ENCODE peak calls at places on chromosomes 6 and 20, in four cellular contexts. One of them, this sample, is unnamed.

GRCh38 chr6:143427109-143427817 is 23.2 kb downstream of the ADAT2 start:
- DNase-seq in spleen: peak
- DNase-seq in stomach: peak
- DNase-seq in H1: peak
- DNase-seq in this sample: peak

GRCh38 chr6:80468398-80468797 is 361.9 kb downstream of the BCKDHB start:
- DNase-seq in stomach: no peak
- DNase-seq in H1: no peak
- DNase-seq in spleen: no peak
- DNase-seq in this sample: no peak

GRCh38 chr6:166977626-166978550 is 21.3 kb upstream of the CEP43 start:
- DNase-seq in spleen: no peak
- DNase-seq in H1: no peak
- DNase-seq in stomach: no peak
- DNase-seq in this sample: no peak

GRCh38 chr6:168574699-168575195 is 133.8 kb downstream of the SMOC2 start:
- DNase-seq in stomach: no peak
- DNase-seq in H1: peak
- DNase-seq in spleen: no peak
- DNase-seq in this sample: no peak

GRCh38 chr6:47245745-47246371 is 63.8 kb downstream of the TNFRSF21 start:
- DNase-seq in stomach: no peak
- DNase-seq in spleen: no peak
- DNase-seq in H1: no peak
- DNase-seq in this sample: no peak

GRCh38 chr20:36116813-36117441 is 37.6 kb upstream of the EPB41L1 start:
- DNase-seq in H1: no peak
- DNase-seq in spleen: no peak
- DNase-seq in stomach: no peak
- DNase-seq in this sample: no peak

GRCh38 chr6:12813321-12813720 is 96.8 kb downstream of the PHACTR1 start:
- DNase-seq in H1: no peak
- DNase-seq in spleen: no peak
- DNase-seq in stomach: no peak
- DNase-seq in this sample: no peak

GRCh38 chr20:53978497-53978896 is 91.9 kb downstream of the BCAS1 start:
- DNase-seq in stomach: no peak
- DNase-seq in H1: no peak
- DNase-seq in spleen: no peak
- DNase-seq in this sample: no peak

GRCh38 chr6:41593451-41594238 is 44.6 kb upstream of the MDFI start:
- DNase-seq in stomach: no peak
- DNase-seq in H1: no peak
- DNase-seq in spleen: no peak
- DNase-seq in this sample: no peak

GRCh38 chr20:36159833-36160232 is 5.3 kb downstream of the EPB41L1 start:
- DNase-seq in stomach: no peak
- DNase-seq in spleen: no peak
- DNase-seq in H1: no peak
- DNase-seq in this sample: no peak

GRCh38 chr6:165729307-165729936 is 66.4 kb upstream of the PDE10A start:
- DNase-seq in spleen: no peak
- DNase-seq in H1: peak
- DNase-seq in stomach: peak
- DNase-seq in this sample: peak

GRCh38 chr20:57619053-57619831 is 984 bp downstream of the ZBP1 start:
- DNase-seq in stomach: peak
- DNase-seq in H1: peak
- DNase-seq in spleen: peak
- DNase-seq in this sample: no peak

GRCh38 chr6:116827561-116828240 is 1.2 kb downstream of the GPRC6A start:
- DNase-seq in stomach: no peak
- DNase-seq in H1: no peak
- DNase-seq in spleen: no peak
- DNase-seq in this sample: no peak

GRCh38 chr20:21981179-21981578 is 275.7 kb downstream of the PAX1 start:
- DNase-seq in spleen: no peak
- DNase-seq in H1: no peak
- DNase-seq in stomach: no peak
- DNase-seq in this sample: no peak

GRCh38 chr6:170032197-170032596 is 258.7 kb downstream of the DLL1 start:
- DNase-seq in stomach: peak
- DNase-seq in H1: no peak
- DNase-seq in spleen: peak
- DNase-seq in this sample: no peak

GRCh38 chr6:103405321-103405720 is 1454.4 kb downstream of the HACE1 start:
- DNase-seq in stomach: no peak
- DNase-seq in H1: no peak
- DNase-seq in spleen: no peak
- DNase-seq in this sample: no peak

GRCh38 chr6:156849806-156850205 is 72.6 kb downstream of the ARID1B start:
- DNase-seq in H1: no peak
- DNase-seq in spleen: no peak
- DNase-seq in stomach: no peak
- DNase-seq in this sample: no peak

GRCh38 chr6:83378621-83379388 is 52.0 kb downstream of the ME1 start:
- DNase-seq in stomach: no peak
- DNase-seq in spleen: no peak
- DNase-seq in H1: no peak
- DNase-seq in this sample: no peak

GRCh38 chr6:98124176-98124575 is 710.2 kb upstream of the POU3F2 start:
- DNase-seq in H1: no peak
- DNase-seq in stomach: no peak
- DNase-seq in spleen: no peak
- DNase-seq in this sample: no peak

GRCh38 chr6:158327216-158327615 is 15.0 kb downstream of the TULP4 start:
- DNase-seq in H1: no peak
- DNase-seq in spleen: no peak
- DNase-seq in stomach: no peak
- DNase-seq in this sample: no peak

GRCh38 chr20:25247100-25247665 is 702 bp upstream of the PYGB start:
- DNase-seq in spleen: no peak
- DNase-seq in stomach: peak
- DNase-seq in H1: peak
- DNase-seq in this sample: no peak

GRCh38 chr6:117919775-117920492 is 12.9 kb downstream of the SLC35F1 start:
- DNase-seq in H1: peak
- DNase-seq in spleen: peak
- DNase-seq in stomach: peak
- DNase-seq in this sample: no peak

GRCh38 chr20:7723284-7723683 is 217.0 kb downstream of the HAO1 start:
- DNase-seq in stomach: no peak
- DNase-seq in spleen: no peak
- DNase-seq in H1: no peak
- DNase-seq in this sample: no peak

GRCh38 chr6:15280023-15280422 is 34.2 kb downstream of the JARID2 start:
- DNase-seq in stomach: no peak
- DNase-seq in H1: no peak
- DNase-seq in spleen: no peak
- DNase-seq in this sample: no peak

GRCh38 chr6:158068893-158069799 is 87.5 kb downstream of the SYNJ2 start:
- DNase-seq in spleen: no peak
- DNase-seq in stomach: peak
- DNase-seq in H1: no peak
- DNase-seq in this sample: no peak

GRCh38 chr6:56521454-56521853 is 121.2 kb downstream of the DST start:
- DNase-seq in spleen: no peak
- DNase-seq in H1: no peak
- DNase-seq in stomach: no peak
- DNase-seq in this sample: no peak

GRCh38 chr6:157037165-157037564 is 260.0 kb downstream of the ARID1B start:
- DNase-seq in stomach: no peak
- DNase-seq in spleen: no peak
- DNase-seq in H1: no peak
- DNase-seq in this sample: no peak

GRCh38 chr20:36808317-36809257 is 35.0 kb upstream of the DSN1 start:
- DNase-seq in H1: peak
- DNase-seq in stomach: peak
- DNase-seq in spleen: peak
- DNase-seq in this sample: no peak

GRCh38 chr6:167686204-167686893 is 140.4 kb upstream of the AFDN start:
- DNase-seq in H1: no peak
- DNase-seq in spleen: no peak
- DNase-seq in stomach: no peak
- DNase-seq in this sample: no peak

GRCh38 chr20:49775229-49775693 is 37.4 kb upstream of the SLC9A8 start:
- DNase-seq in spleen: no peak
- DNase-seq in H1: peak
- DNase-seq in stomach: peak
- DNase-seq in this sample: peak
- TF ChIP-seq POLR2AphosphoS5 in spleen: no peak
- TF ChIP-seq POLR2AphosphoS5 in H1: no peak
- TF ChIP-seq POLR2AphosphoS5 in stomach: no peak
- TF ChIP-seq POLR2AphosphoS5 in this sample: no peak

GRCh38 chr6:25892877-25893276 is 18.8 kb upstream of the SLC17A3 start:
- DNase-seq in H1: no peak
- DNase-seq in spleen: no peak
- DNase-seq in stomach: no peak
- DNase-seq in this sample: no peak

GRCh38 chr6:25895773-25896172 is 21.7 kb upstream of the SLC17A3 start:
- DNase-seq in stomach: no peak
- DNase-seq in spleen: no peak
- DNase-seq in H1: no peak
- DNase-seq in this sample: no peak

GRCh38 chr6:25886066-25886465 is 12.0 kb upstream of the SLC17A3 start:
- DNase-seq in H1: no peak
- DNase-seq in spleen: no peak
- DNase-seq in stomach: no peak
- DNase-seq in this sample: no peak

GRCh38 chr6:25893778-25894177 is 19.7 kb upstream of the SLC17A3 start:
- DNase-seq in spleen: no peak
- DNase-seq in H1: no peak
- DNase-seq in stomach: no peak
- DNase-seq in this sample: no peak

DNA sequence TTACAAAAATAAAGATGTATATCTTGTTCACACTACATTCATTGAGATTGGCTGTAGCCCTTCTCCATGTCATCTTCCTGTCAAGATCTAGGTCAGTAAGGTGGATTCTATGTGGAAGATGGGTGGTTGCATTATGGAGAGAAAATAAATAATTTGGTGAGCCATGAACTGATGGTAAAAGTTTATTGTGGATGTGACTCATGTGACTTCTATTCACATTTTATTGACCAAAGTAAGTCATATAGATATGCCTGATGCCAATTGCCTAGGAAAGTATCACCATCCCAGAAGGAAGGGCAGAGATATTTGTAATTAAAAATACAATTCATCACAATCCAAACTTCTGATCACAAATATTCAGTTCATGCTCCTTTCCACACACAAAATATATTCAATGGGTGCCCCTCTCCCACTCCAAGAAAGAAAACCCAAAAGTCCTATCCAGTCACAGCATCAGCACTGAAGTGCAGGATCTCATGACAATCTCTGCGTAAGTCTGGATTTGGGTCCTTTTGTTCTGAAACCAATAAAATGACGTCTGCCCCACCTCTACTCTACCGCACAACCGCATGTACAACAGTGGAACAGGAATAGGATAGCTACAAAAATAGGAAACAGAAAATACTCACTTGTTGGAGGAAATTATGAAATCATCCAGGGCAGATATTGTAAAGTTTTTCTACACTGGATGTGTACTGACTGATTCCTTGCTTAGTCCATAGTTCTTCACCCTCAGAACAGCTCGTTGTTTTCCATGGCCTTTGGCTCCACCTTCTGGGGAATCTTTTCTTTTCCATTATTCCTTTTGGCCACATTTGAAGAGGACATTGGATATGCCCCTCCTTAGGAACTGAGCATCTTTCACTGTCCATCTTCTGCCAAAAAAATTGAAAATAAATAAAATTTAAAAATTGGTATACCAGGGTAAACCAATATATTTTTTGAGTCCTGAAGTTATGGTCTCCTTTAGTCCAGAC is 16.1 kb upstream of the SLC17A3 start:
- DNase-seq in H1: no peak
- DNase-seq in stomach: no peak
- DNase-seq in spleen: no peak
- DNase-seq in this sample: peak
- TF ChIP-seq CTCF in H1: peak
- TF ChIP-seq CTCF in stomach: no peak
- TF ChIP-seq CTCF in spleen: peak
- TF ChIP-seq CTCF in this sample: peak

GRCh38 chr6:30829016-30829415 is 55.3 kb upstream of the DDR1 start:
- DNase-seq in spleen: no peak
- DNase-seq in H1: no peak
- DNase-seq in stomach: no peak
- DNase-seq in this sample: no peak

GRCh38 chr6:30830438-30830837 is 53.9 kb upstream of the DDR1 start:
- DNase-seq in spleen: no peak
- DNase-seq in stomach: no peak
- DNase-seq in H1: no peak
- DNase-seq in this sample: no peak

GRCh38 chr6:30826961-30827342 is 57.4 kb upstream of the DDR1 start:
- DNase-seq in stomach: peak
- DNase-seq in H1: no peak
- DNase-seq in spleen: no peak
- DNase-seq in this sample: no peak

GRCh38 chr6:30829639-30830250 is 54.6 kb upstream of the DDR1 start:
- DNase-seq in stomach: no peak
- DNase-seq in H1: no peak
- DNase-seq in spleen: no peak
- DNase-seq in this sample: no peak

GRCh38 chr6:30828027-30828962 is 56.0 kb upstream of the DDR1 start:
- DNase-seq in spleen: peak
- DNase-seq in stomach: peak
- DNase-seq in H1: peak
- DNase-seq in this sample: no peak
- TF ChIP-seq POLR2AphosphoS5 in spleen: no peak
- TF ChIP-seq POLR2AphosphoS5 in stomach: peak
- TF ChIP-seq POLR2AphosphoS5 in H1: no peak
- TF ChIP-seq POLR2AphosphoS5 in this sample: no peak

DNA sequence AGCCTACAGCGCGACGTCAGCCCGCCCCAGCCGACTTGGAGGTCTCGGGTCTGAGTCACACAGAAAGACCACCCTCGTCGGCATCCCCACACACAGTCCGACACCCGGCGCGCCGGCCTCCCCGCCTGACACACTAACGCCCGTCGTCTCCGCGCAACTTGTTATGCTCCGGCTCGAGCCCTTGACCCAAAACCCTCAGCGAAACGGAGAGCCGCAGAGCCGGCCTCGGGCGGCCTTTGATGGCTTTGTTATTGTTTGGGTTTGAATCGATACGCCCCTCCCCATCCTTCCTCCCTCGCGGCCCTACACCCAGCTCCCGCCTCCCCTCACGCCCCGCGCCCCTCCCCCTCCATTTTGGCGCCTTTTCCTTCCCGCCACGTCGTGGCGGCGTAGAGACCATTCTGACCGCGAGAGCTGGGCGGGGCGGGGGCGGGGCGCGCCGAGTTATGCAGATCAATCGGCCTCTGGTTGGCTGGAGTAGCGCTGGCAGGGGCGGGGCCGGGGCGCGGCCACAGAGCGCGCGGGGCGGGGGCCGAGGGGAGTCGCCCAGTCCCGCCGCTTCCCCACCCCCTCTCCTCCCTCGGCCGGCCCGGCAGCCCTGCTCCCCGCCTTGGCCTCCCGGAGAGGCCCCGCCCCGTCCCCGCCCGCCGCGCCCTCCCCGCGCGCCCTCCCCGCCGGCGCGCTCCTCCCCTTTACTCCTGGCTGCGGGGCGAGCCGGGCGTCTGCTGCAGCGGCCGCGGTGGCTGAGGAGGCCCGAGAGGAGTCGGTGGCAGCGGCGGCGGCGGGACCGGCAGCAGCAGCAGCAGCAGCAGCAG is at the start of gene PIM1:
- DNase-seq in H1: peak
- DNase-seq in stomach: peak
- DNase-seq in spleen: peak
- DNase-seq in this sample: peak
- TF ChIP-seq CTCF in H1: no peak
- TF ChIP-seq CTCF in stomach: no peak
- TF ChIP-seq CTCF in spleen: no peak
- TF ChIP-seq CTCF in this sample: no peak

This sample was measured in Panc1.